ENCODE peak calls at places on chromosomes 2 and 18, in seven cellular contexts. B, T, S, C, U, J and Y are unnamed samples.
A peak's percentile ranks its signal among the peaks of the same experiment; 100 is the strongest.

GRCh38 chr2:46803911-46804670 is 111.5 kb downstream of the MCFD2 start:
- DNase-seq in B (peak; percentile 70), T (peak; percentile 95), S (peak; percentile 65), C (peak; percentile 81), U (peak; percentile 96), J (peak; percentile 96), Y (peak; percentile 86)

GRCh38 chr2:44291281-44292248 is 16.3 kb downstream of the SLC3A1 start:
- DNase-seq in B (peak; percentile 78), T (peak; percentile 74), S (peak; percentile 72), C (peak; percentile 64), U (peak; percentile 69), J (peak; percentile 75), Y (peak; percentile 62)

GRCh38 chr18:44723366-44723765 is 42.7 kb downstream of the SETBP1 start:
- DNase-seq in B (no peak), T (no peak), S (no peak), C (no peak), U (no peak), J (no peak), Y (no peak)

GRCh38 chr2:70461981-70462876 is 91.4 kb downstream of the TGFA start:
- DNase-seq in B (no peak), T (no peak), S (no peak), C (no peak), U (no peak), J (no peak), Y (no peak)

GRCh38 chr2:100246163-100247145 is 75.8 kb downstream of the LONRF2 start:
- DNase-seq in B (peak; percentile 28), T (no peak), S (no peak), C (no peak), U (no peak), J (no peak), Y (peak; percentile 29)

GRCh38 chr2:19198376-19198775 is 160.0 kb downstream of the OSR1 start:
- DNase-seq in B (peak; percentile 72), T (no peak), S (no peak), C (peak; percentile 60), U (no peak), J (peak; percentile 28), Y (no peak)

GRCh38 chr18:58578835-58579560 is 49.9 kb downstream of the ALPK2 start:
- DNase-seq in B (peak; percentile 84), T (peak; percentile 76), S (peak; percentile 84), C (peak; percentile 83), U (peak; percentile 82), J (peak; percentile 88), Y (peak; percentile 70)

GRCh38 chr2:119066272-119066804 is 92.2 kb downstream of the C1QL2 start:
- DNase-seq in B (no peak), T (no peak), S (no peak), C (no peak), U (no peak), J (no peak), Y (no peak)

GRCh38 chr18:60417946-60418345 is 45.4 kb upstream of the MC4R start:
- DNase-seq in B (no peak), T (no peak), S (no peak), C (no peak), U (no peak), J (no peak), Y (no peak)

GRCh38 chr2:143083636-143084035 is 45.6 kb upstream of the ARHGAP15 start:
- DNase-seq in B (peak; percentile 83), T (peak; percentile 33), S (peak; percentile 59), C (peak; percentile 78), U (peak; percentile 83), J (peak; percentile 92), Y (peak; percentile 84)

GRCh38 chr2:65722028-65722427 is 289.6 kb upstream of the SPRED2 start:
- DNase-seq in B (peak; percentile 65), T (no peak), S (peak; percentile 16), C (peak; percentile 51), U (peak; percentile 45), J (peak; percentile 10), Y (peak; percentile 12)

GRCh38 chr2:47288864-47289263 is 114.1 kb upstream of the MSH2 start:
- DNase-seq in B (peak; percentile 88), T (peak; percentile 86), S (no peak), C (peak; percentile 80), U (peak; percentile 54), J (peak; percentile 94), Y (peak; percentile 73)

GRCh38 chr18:31101148-31102019 is 837 bp downstream of the DSC2 start:
- DNase-seq in B (no peak), T (no peak), S (no peak), C (peak; percentile 3), U (no peak), J (no peak), Y (peak; percentile 39)

GRCh38 chr2:224952942-224953657 is 89.2 kb downstream of the DOCK10 start:
- DNase-seq in B (no peak), T (no peak), S (no peak), C (no peak), U (no peak), J (no peak), Y (no peak)

GRCh38 chr2:777051-777450 is 99.8 kb upstream of the TMEM18 start:
- DNase-seq in B (no peak), T (no peak), S (no peak), C (no peak), U (no peak), J (no peak), Y (no peak)

GRCh38 chr2:233007270-233007669 is 5.8 kb downstream of the NGEF start:
- DNase-seq in B (no peak), T (no peak), S (no peak), C (no peak), U (no peak), J (no peak), Y (no peak)

GRCh38 chr2:189506514-189506976 is 65.3 kb downstream of the WDR75 start:
- DNase-seq in B (peak; percentile 30), T (no peak), S (peak; percentile 57), C (no peak), U (no peak), J (peak; percentile 47), Y (peak; percentile 41)

GRCh38 chr2:37558622-37559021 is 112.8 kb downstream of the CDC42EP3 start:
- DNase-seq in B (no peak), T (no peak), S (no peak), C (no peak), U (no peak), J (no peak), Y (no peak)

GRCh38 chr2:120559401-120559800 is 176.3 kb upstream of the GLI2 start:
- DNase-seq in B (peak; percentile 99), T (peak; percentile 98), S (peak; percentile 97), C (peak; percentile 98), U (peak; percentile 99), J (peak; percentile 100), Y (peak; percentile 90)

GRCh38 chr2:221125691-221126090 is 446.4 kb downstream of the EPHA4 start:
- DNase-seq in B (no peak), T (no peak), S (no peak), C (no peak), U (no peak), J (peak; percentile 27), Y (no peak)

GRCh38 chr2:211228559-211228958 is 672.2 kb downstream of the CPS1 start:
- DNase-seq in B (no peak), T (no peak), S (no peak), C (no peak), U (no peak), J (no peak), Y (no peak)

GRCh38 chr2:31197166-31197565 is 20.1 kb downstream of the CAPN14 start:
- DNase-seq in B (no peak), T (no peak), S (no peak), C (no peak), U (no peak), J (no peak), Y (no peak)

GRCh38 chr2:61419129-61419528 is 51.8 kb downstream of the USP34 start:
- DNase-seq in B (no peak), T (no peak), S (no peak), C (no peak), U (peak; percentile 20), J (no peak), Y (no peak)

GRCh38 chr18:23812566-23813440 is 123.5 kb downstream of the LAMA3 start:
- DNase-seq in B (peak; percentile 43), T (no peak), S (no peak), C (peak; percentile 49), U (peak; percentile 35), J (peak; percentile 19), Y (peak; percentile 48)

GRCh38 chr2:85259101-85259590 is 68.6 kb downstream of the TGOLN2 start:
- DNase-seq in B (peak; percentile 80), T (peak; percentile 76), S (peak; percentile 39), C (peak; percentile 66), U (peak; percentile 59), J (peak; percentile 65), Y (peak; percentile 74)

GRCh38 chr2:204497855-204498254 is 47.4 kb upstream of the PARD3B start:
- DNase-seq in B (no peak), T (no peak), S (no peak), C (no peak), U (no peak), J (no peak), Y (no peak)

GRCh38 chr2:221529943-221530652 is 42.0 kb downstream of the EPHA4 start:
- DNase-seq in B (peak; percentile 63), T (peak; percentile 66), S (peak; percentile 46), C (peak; percentile 92), U (peak; percentile 77), J (peak; percentile 93), Y (peak; percentile 58)

GRCh38 chr2:177029501-177029900 is 183.1 kb upstream of the HNRNPA3 start:
- DNase-seq in B (no peak), T (no peak), S (no peak), C (no peak), U (no peak), J (no peak), Y (no peak)
- TF ChIP-seq CTCF in B (peak; percentile 5), T (no peak), S (no peak), C (no peak), U (no peak), J (no peak), Y (no peak)

DNA sequence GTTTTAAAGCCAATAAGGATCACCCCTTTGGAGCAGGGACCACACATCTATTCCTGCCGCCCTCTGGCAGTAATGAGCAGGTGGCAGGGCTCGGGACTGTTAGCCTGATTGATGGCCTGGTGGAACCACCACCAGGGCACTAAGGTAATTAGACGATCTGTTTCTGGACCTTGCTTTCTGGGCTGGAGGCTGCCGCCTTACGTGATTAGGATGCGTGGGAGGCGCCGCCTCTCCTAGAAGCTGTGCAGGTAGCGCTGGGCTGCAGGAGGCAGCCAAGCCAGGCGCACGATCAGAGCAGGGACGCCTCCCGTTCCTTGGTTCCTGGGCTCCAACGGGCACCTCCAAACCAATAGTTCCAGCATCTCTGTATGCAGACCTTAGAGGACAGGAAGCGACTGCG is 242.6 kb upstream of the RAB12 start:
- DNase-seq in B (no peak), T (no peak), S (no peak), C (no peak), U (no peak), J (no peak), Y (no peak)
- H3K4me3 ChIP-seq in B (no peak overlapping the region), T (no peak overlapping the region), S (no peak overlapping the region), C (no peak overlapping the region), U (no peak overlapping the region), J (no peak overlapping the region), Y (no peak overlapping the region)

DNA sequence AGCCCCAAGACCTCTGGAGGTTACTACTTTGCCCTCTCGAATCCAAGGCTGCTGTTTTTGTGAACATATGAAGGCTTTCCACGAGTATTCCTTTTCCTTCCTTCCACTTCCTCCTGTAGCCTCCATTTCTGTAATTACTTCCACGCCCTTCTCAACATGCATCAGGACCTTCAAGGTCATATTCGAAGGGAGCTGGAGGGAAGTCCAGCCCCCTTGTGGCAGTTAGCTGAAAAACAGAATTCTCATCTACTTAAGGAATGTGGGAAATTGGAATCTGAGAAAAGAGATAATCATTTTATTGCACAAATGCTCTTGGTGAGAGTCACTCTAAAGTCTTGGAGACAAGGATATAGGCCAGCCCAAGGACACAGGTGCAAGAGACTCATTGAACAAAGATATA is 1000.2 kb downstream of the TDRD15 start:
- DNase-seq in B (peak; percentile 4), T (no peak), S (no peak), C (peak; percentile 3), U (no peak), J (no peak), Y (peak; percentile 0)
- TF ChIP-seq CTCF in B (peak; percentile 12), T (no peak), S (peak; percentile 21), C (no peak), U (no peak), J (peak; percentile 16), Y (no peak)

GRCh38 chr18:79405781-79406575 is 10.2 kb downstream of the NFATC1 start:
- DNase-seq in B (no peak), T (no peak), S (no peak), C (no peak), U (no peak), J (no peak), Y (no peak)
- H3K4me3 ChIP-seq in B (no peak overlapping the region), T (no peak overlapping the region), S (no peak overlapping the region), C (no peak overlapping the region), U (no peak overlapping the region), J (no peak overlapping the region), Y (no peak overlapping the region)